ENCODE peak calls at places on chromosomes 1 and 21, in seven cellular contexts. E, S, H, W, X, Z and L are unnamed samples.

GRCh38 chr21:16342932-16343331 is 613.1 kb downstream of the USP25 start:
- DNase-seq in E (no peak), S (no peak), H (no peak), W (no peak), X (no peak), Z (no peak), L (no peak)

GRCh38 chr1:147717051-147717705 is 43.2 kb downstream of the GJA5 start:
- DNase-seq in E (no peak), S (no peak), H (no peak), W (no peak), X (no peak), Z (peak), L (no peak)

GRCh38 chr1:229111703-229112319 is 159.1 kb upstream of the RAB4A start:
- DNase-seq in E (no peak), S (no peak), H (no peak), W (no peak), X (no peak), Z (no peak), L (no peak)

GRCh38 chr1:83112248-83112885 is 886.6 kb downstream of the TTLL7 start:
- DNase-seq in E (no peak), S (no peak), H (no peak), W (no peak), X (no peak), Z (no peak), L (no peak)

GRCh38 chr1:31010081-31010989 is 55.2 kb downstream of the PUM1 start:
- DNase-seq in E (no peak), S (no peak), H (no peak), W (no peak), X (peak), Z (no peak), L (no peak)

GRCh38 chr1:155996166-155996565 is 17.8 kb upstream of the ARHGEF2 start:
- DNase-seq in E (no peak), S (no peak), H (no peak), W (no peak), X (no peak), Z (no peak), L (no peak)

GRCh38 chr21:33080376-33080775 is 10.4 kb downstream of the OLIG1 start:
- DNase-seq in E (no peak), S (no peak), H (no peak), W (no peak), X (no peak), Z (no peak), L (no peak)

GRCh38 chr1:221847676-221848075 is 105.8 kb upstream of the DUSP10 start:
- DNase-seq in E (no peak), S (no peak), H (no peak), W (no peak), X (no peak), Z (no peak), L (no peak)

GRCh38 chr1:160850993-160851392 is 11.7 kb downstream of the CD244 start:
- DNase-seq in E (no peak), S (no peak), H (no peak), W (no peak), X (no peak), Z (no peak), L (no peak)

GRCh38 chr1:92482665-92483441 is 3.9 kb downstream of the GFI1 start:
- DNase-seq in E (no peak), S (peak), H (peak), W (no peak), X (no peak), Z (no peak), L (no peak)

GRCh38 chr21:14900058-14900457 is 164.7 kb downstream of the NRIP1 start:
- DNase-seq in E (no peak), S (no peak), H (no peak), W (no peak), X (peak), Z (peak), L (no peak)

GRCh38 chr1:61754545-61754944 is 12.3 kb downstream of the PATJ start:
- DNase-seq in E (no peak), S (no peak), H (no peak), W (no peak), X (no peak), Z (peak), L (no peak)

GRCh38 chr1:247913786-247914185 is 6.3 kb upstream of the OR2T8 start:
- DNase-seq in E (no peak), S (no peak), H (no peak), W (no peak), X (no peak), Z (no peak), L (no peak)

GRCh38 chr1:88052162-88052561 is 631.9 kb upstream of the PKN2 start:
- DNase-seq in E (no peak), S (no peak), H (no peak), W (no peak), X (no peak), Z (no peak), L (no peak)

GRCh38 chr1:2983319-2983705 is 38.0 kb upstream of the ACTRT2 start:
- DNase-seq in E (peak), S (no peak), H (peak), W (no peak), X (no peak), Z (no peak), L (no peak)

GRCh38 chr1:167221126-167221803 is 579 bp downstream of the POU2F1 start:
- DNase-seq in E (peak), S (peak), H (no peak), W (no peak), X (no peak), Z (no peak), L (no peak)

DNA sequence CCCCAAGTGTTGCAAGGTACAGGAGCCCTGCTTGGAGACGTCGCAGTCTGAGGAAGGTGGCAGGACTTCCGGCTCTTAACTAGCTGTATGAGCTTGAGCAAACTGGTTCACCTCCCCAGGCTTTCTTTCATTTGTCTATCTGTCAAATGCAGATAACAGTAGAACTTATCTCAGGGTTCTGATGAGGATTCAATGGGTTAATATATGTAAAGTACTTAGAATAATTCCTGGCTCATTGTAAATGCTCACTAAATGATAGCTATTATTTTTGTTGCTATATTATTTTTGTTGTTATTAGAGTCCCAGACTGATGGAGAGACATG is 108.5 kb upstream of the IPO9 start:
- DNase-seq in E (no peak), S (no peak), H (no peak), W (no peak), X (no peak), Z (no peak), L (no peak)
- H3K27ac ChIP-seq in E (peak), S (peak), H (peak), W (peak), X (peak), Z (peak), L (no peak)

GRCh38 chr1:15261155-15262002 is 14.4 kb downstream of the FHAD1 start:
- DNase-seq in E (peak), S (no peak), H (peak), W (no peak), X (no peak), Z (no peak), L (no peak)

GRCh38 chr1:15260418-15261154 is 13.6 kb downstream of the FHAD1 start:
- DNase-seq in E (no peak), S (no peak), H (peak), W (no peak), X (peak), Z (peak), L (no peak)

GRCh38 chr1:15257309-15257708 is 10.3 kb downstream of the FHAD1 start:
- DNase-seq in E (no peak), S (no peak), H (peak), W (no peak), X (no peak), Z (no peak), L (no peak)

GRCh38 chr1:15258828-15259588 is 12.0 kb downstream of the FHAD1 start:
- DNase-seq in E (no peak), S (no peak), H (peak), W (no peak), X (no peak), Z (no peak), L (no peak)

DNA sequence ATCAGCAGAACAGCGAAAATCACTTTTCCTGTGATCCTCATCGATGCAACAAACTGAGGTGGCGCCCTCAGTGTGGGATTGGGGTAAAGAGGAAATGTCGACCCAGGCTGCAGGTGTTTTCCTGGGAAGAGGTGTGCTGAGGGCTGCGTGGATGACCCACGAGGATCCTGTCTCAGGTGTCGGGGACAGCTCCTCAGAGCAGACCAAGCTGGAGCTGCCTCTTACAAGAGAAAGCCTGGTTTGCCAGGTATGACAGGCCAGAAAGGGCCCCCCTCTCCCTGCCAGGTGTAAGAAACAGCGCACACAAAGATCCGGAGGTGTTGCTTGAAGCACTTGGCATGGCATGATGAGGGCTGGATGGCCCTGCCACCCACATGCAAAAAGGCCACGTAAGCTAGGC is 12.6 kb downstream of the FHAD1 start:
- DNase-seq in E (no peak), S (no peak), H (peak), W (no peak), X (no peak), Z (no peak), L (no peak)
- H3K27ac ChIP-seq in E (no peak), S (no peak), H (peak), W (peak), X (no peak), Z (no peak), L (no peak)

GRCh38 chr1:163632269-163632668 is 310.5 kb downstream of the NUF2 start:
- DNase-seq in E (no peak), S (no peak), H (no peak), W (no peak), X (no peak), Z (no peak), L (no peak)

GRCh38 chr1:163628034-163628773 is 306.4 kb downstream of the NUF2 start:
- DNase-seq in E (no peak), S (no peak), H (no peak), W (no peak), X (no peak), Z (no peak), L (no peak)

GRCh38 chr1:163633366-163633765 is 311.6 kb downstream of the NUF2 start:
- DNase-seq in E (no peak), S (no peak), H (no peak), W (no peak), X (no peak), Z (no peak), L (no peak)
- H3K27ac ChIP-seq in E (no peak), S (no peak), H (no peak), W (no peak), X (no peak), Z (no peak), L (no peak)

DNA sequence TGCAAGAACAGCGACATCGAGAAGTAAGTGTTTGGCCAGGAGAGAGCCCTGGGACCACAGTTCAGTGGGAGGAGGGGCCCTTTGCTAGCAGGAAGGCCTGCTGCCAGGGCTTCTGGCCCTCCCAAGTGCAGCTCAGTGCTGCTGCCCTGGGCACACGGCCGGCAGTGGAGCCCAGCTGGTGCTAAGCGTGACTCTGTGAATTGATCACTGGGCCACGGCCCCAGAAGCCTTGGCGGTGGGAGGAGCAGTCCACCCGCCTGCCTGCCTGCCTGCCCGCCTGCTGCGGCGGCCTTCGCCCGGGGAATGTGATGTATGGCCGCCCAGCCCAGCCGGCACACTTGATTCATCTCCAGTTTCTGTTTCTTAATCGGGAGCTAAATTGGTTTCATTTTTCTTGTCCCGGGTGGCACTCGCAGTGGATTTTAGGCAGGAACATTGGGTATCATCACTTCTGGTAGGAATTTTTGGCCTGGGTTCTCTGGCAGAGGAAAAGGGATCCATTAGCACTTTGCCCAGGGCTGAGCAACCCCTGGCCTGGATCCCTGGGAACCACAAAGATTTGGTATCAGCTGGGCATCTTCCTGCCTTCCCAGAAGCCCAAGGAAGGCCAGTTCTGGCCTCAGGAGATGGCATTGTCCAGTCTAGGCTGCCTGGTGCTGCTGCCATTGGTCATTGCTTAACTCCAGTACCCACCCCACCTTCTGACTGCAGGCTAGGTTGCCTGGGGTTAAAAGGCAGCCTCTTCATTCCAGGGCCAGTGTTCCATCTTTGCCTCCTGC is 28.6 kb downstream of the TMEM53 start:
- DNase-seq in E (peak), S (peak), H (no peak), W (peak), X (peak), Z (no peak), L (no peak)
- H3K27ac ChIP-seq in E (peak), S (peak), H (peak), W (peak), X (peak), Z (peak), L (no peak)

DNA sequence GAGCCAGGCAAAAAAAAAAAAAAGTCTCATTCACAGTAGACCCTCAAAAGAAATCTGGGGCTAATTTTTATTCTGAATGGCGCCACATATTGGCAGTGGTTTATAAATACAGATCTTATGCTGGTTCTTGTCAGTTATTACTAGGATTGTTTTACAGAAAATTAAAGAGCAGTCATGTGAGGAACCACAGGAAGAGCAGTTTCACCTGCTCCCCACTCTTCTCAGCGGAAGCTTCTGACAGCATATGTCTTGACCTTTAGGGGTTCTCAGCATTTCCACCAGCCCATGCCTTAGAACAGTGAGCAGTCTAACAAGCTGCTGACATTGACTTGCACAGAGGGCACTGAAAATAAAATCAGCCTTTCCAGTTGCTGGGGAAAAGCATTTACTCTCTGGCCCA is 144.4 kb downstream of the SYT2 start:
- DNase-seq in E (no peak), S (no peak), H (no peak), W (no peak), X (no peak), Z (no peak), L (no peak)
- H3K27ac ChIP-seq in E (no peak), S (peak), H (peak), W (no peak), X (no peak), Z (no peak), L (no peak)

DNA sequence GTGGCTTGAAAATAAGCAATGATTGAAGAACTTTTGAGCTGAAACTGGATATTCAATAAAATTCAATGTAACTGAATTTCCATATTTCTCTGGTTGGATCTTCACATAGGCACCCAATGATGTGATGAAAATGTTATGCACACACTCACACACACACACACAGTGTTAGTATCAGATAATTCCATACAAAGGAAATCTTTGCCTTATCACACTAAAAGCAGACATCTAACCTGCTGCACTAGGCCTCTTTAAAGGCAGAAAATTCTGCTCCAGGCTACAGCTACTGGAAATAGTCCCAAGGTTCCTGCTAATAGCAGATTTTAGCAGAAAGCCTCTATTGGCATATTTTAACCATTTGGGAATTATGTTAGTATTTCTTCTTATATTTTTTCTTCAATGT is 309.6 kb downstream of the COL11A1 start:
- DNase-seq in E (no peak), S (no peak), H (no peak), W (no peak), X (no peak), Z (no peak), L (no peak)
- H3K27ac ChIP-seq in E (no peak), S (no peak), H (no peak), W (no peak), X (no peak), Z (no peak), L (no peak)

GRCh38 chr1:223175633-223176032 is 32.6 kb upstream of the TLR5 start:
- DNase-seq in E (no peak), S (no peak), H (no peak), W (no peak), X (no peak), Z (no peak), L (no peak)
- H3K27ac ChIP-seq in E (peak), S (peak), H (peak), W (peak), X (no peak), Z (no peak), L (no peak)

DNA sequence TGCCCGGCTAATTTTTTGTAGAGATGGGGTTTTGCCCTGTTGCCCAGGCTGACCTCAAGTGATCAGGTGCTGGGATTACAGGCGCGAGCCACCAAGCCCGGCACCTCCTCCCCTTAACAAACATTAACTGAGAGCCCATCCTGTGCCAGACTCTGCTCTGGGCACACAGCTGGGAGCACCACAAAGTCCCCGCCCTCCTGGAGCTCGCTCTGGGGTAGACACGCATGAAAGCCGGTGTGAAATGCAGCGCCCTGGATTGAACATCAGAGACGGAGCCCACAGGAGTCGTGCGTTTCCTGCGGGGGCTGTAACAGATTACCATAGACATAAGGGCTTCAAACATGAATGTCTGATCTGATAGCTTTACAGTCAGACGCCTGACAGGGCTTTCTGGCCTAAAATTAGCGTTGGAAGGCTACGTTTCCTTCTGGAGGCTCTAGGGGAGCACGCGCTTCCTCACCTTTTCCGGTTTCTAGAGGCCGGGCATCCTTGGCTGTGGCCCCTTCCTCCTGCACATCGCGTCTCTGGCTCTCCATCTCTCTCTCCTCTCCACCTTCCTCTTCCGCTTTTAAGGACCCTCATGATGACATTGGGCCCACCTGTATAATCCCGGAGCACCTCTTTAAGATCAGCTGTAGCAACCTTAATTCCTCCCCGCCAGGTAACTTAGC is 14.4 kb downstream of the SLC27A3 start:
- DNase-seq in E (no peak), S (no peak), H (no peak), W (no peak), X (no peak), Z (no peak), L (no peak)
- H3K27ac ChIP-seq in E (peak), S (peak), H (peak), W (peak), X (peak), Z (no peak), L (no peak)

GRCh38 chr1:93615201-93616150 is 66.2 kb downstream of the BCAR3 start:
- DNase-seq in E (no peak), S (no peak), H (no peak), W (no peak), X (peak), Z (peak), L (no peak)
- H3K27ac ChIP-seq in E (peak), S (peak), H (no peak), W (no peak), X (peak), Z (peak), L (no peak)